ENCODE peak calls at places on chromosome 13, in five cellular contexts. N, Z, A, C and X are unnamed samples.
A peak's percentile ranks its signal among the peaks of the same experiment; 100 is the strongest.

GRCh38 chr13:99205621-99206220 is 5.1 kb downstream of the UBAC2 start:
- DNase-seq in Z (no peak), A (no peak), N (no peak), C (no peak), X (no peak)

GRCh38 chr13:24306632-24307031 is 2.7 kb upstream of the C1QTNF9 start:
- DNase-seq in N (no peak), A (no peak), Z (no peak), C (no peak), X (no peak)

GRCh38 chr13:51914137-51914493 is 52.3 kb downstream of the CCDC70 start:
- DNase-seq in C (no peak), Z (no peak), N (no peak), A (no peak), X (no peak)

GRCh38 chr13:65064967-65065366 is 2165.2 kb downstream of the PCDH9 start:
- DNase-seq in Z (no peak), C (no peak), A (no peak), N (no peak), X (no peak)

GRCh38 chr13:39123578-39123977 is 85.3 kb downstream of the NHLRC3 start:
- DNase-seq in Z (no peak), C (no peak), A (no peak), N (no peak), X (no peak)

GRCh38 chr13:102038787-102039186 is 363.1 kb downstream of the FGF14 start:
- DNase-seq in Z (no peak), C (no peak), A (no peak), N (no peak), X (no peak)

GRCh38 chr13:41682766-41683165 is 225.4 kb downstream of the RGCC start:
- DNase-seq in Z (no peak), N (no peak), A (no peak), C (no peak), X (no peak)

GRCh38 chr13:52808842-52809219 is 39.6 kb downstream of the PCDH8 start:
- DNase-seq in Z (no peak), C (no peak), N (no peak), A (no peak), X (no peak)

GRCh38 chr13:43348397-43348796 is 325.0 kb downstream of the DNAJC15 start:
- DNase-seq in N (no peak), Z (no peak), C (no peak), A (no peak), X (no peak)

GRCh38 chr13:41680900-41681299 is 223.6 kb downstream of the RGCC start:
- DNase-seq in Z (no peak), C (no peak), A (no peak), N (no peak), X (no peak)

GRCh38 chr13:73898276-73898675 is 235.9 kb downstream of the KLF12 start:
- DNase-seq in A (no peak), N (no peak), C (no peak), Z (no peak), X (no peak)

GRCh38 chr13:77810430-77810829 is 108.2 kb downstream of the EDNRB start:
- DNase-seq in C (no peak), N (no peak), A (no peak), Z (no peak), X (peak; percentile 6)

GRCh38 chr13:73767191-73767741 is 366.9 kb downstream of the KLF12 start:
- DNase-seq in N (no peak), C (no peak), Z (no peak), A (no peak), X (no peak)

GRCh38 chr13:45928843-45929242 is 77.3 kb upstream of the SIAH3 start:
- DNase-seq in Z (no peak), A (no peak), C (no peak), N (no peak), X (no peak)

GRCh38 chr13:46086985-46087384 is 17.8 kb downstream of the CPB2 start:
- DNase-seq in C (no peak), N (no peak), A (no peak), Z (no peak), X (no peak)

GRCh38 chr13:96338030-96338429 is 248.1 kb downstream of the HS6ST3 start:
- DNase-seq in C (no peak), Z (no peak), A (no peak), N (no peak), X (no peak)

GRCh38 chr13:98222081-98222554 is 45.0 kb upstream of the RNF113B start:
- DNase-seq in Z (no peak), C (no peak), A (no peak), N (peak; percentile 37), X (peak; percentile 34)

GRCh38 chr13:97319088-97319487 is 97.0 kb downstream of the MBNL2 start:
- DNase-seq in Z (no peak), A (no peak), N (no peak), C (no peak), X (peak; percentile 60)

GRCh38 chr13:75356426-75356825 is 125.5 kb downstream of the TBC1D4 start:
- DNase-seq in A (no peak), Z (no peak), C (no peak), N (no peak), X (no peak)

GRCh38 chr13:103663996-103664395 is 597.8 kb upstream of the SLC10A2 start:
- DNase-seq in Z (peak; percentile 50), C (no peak), N (no peak), A (no peak), X (no peak)

GRCh38 chr13:36357692-36358091 is 11.5 kb upstream of the SPART start:
- DNase-seq in C (no peak), Z (no peak), A (no peak), N (no peak), X (no peak)

GRCh38 chr13:51435002-51435578 is 17.7 kb downstream of the INTS6 start:
- DNase-seq in Z (no peak), A (no peak), C (no peak), N (no peak), X (peak; percentile 23)

GRCh38 chr13:113979791-113980471 is 6.1 kb upstream of the C13orf46 start:
- DNase-seq in C (peak; percentile 17), A (no peak), Z (no peak), N (no peak), X (no peak)
- TF ChIP-seq POLR2A in C (no peak), A (no peak), Z (no peak), N (no peak), X (no peak)

DNA sequence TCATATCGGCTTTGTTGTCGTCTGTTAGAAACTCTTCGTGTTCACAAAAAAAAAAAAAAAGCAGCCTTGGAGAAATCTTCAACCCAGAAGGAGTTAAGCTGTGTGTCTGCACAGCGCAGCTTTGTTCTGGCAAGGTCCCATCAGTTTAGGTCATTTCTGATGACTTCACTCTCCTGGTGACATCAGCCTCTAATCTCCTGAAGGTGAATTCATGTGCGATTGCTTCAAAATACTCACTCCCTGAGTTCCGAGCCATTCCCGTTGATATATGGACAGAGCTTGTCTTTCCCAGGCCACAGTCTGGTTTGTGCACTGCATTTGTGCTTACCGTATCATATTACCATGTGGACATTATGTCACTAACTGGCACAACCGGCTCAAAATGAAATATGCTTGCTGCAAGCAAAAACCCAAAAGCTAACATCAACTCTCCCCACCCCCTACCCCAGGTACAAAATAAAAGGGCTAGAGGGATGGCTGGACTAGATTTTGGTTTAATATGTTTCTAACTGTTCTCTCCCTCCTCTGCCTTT is 342.4 kb downstream of the KCNRG start:
- DNase-seq in C (no peak), N (no peak), A (no peak), Z (no peak), X (peak; percentile 38)
- TF ChIP-seq POLR2A in C (no peak), N (no peak), A (no peak), Z (no peak), X (no peak)

GRCh38 chr13:104805346-104805745 is 1730.1 kb downstream of the EFNB2 start:
- DNase-seq in Z (no peak), N (no peak), C (no peak), A (no peak), X (no peak)

GRCh38 chr13:104809483-104809882 is 1726.0 kb downstream of the EFNB2 start:
- DNase-seq in N (no peak), A (no peak), Z (no peak), C (no peak), X (no peak)

DNA sequence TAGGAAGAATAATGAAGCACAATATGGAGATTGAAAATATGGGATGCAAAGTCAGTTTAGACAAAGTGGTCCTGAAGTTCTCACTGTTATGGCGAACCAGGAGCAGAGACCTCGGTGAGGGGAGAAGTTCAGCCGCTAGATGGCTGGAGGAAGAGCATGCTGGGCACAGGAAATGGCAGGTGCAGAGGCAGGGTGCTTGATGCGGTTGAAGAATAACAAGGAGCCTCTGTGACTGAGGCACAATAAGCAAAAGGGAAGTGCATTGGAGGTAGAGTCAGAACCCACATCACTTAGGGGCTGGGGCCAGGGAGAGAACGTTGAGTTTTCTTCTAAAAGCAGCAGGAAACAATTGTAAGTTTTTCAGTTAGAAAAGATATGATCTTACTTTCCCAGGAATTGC is 1725.2 kb downstream of the EFNB2 start:
- DNase-seq in A (no peak), Z (no peak), C (no peak), N (no peak), X (no peak)
- TF ChIP-seq POLR2A in A (no peak), Z (no peak), C (no peak), N (no peak), X (no peak)

GRCh38 chr13:100584901-100585300 is 3.7 kb downstream of the GGACT start:
- DNase-seq in A (no peak), C (no peak), N (no peak), Z (no peak), X (no peak)

GRCh38 chr13:100594255-100594654 is 5.7 kb upstream of the GGACT start:
- DNase-seq in N (no peak), Z (no peak), A (no peak), C (no peak), X (no peak)

GRCh38 chr13:100589178-100589725 is 663 bp upstream of the GGACT start:
- DNase-seq in N (no peak), C (no peak), Z (no peak), A (no peak), X (no peak)

GRCh38 chr13:100588350-100589177 is at the start of gene GGACT:
- DNase-seq in Z (peak; percentile 79), A (peak; percentile 43), N (peak; percentile 84), C (peak; percentile 90), X (peak; percentile 83)
- TF ChIP-seq POLR2A in Z (peak; percentile 58), A (no peak), N (no peak), C (no peak), X (peak; percentile 51)

GRCh38 chr13:31943591-31943990 is 88.0 kb upstream of the FRY start:
- DNase-seq in A (no peak), C (no peak), N (no peak), Z (no peak), X (no peak)

GRCh38 chr13:31946091-31946770 is 85.3 kb upstream of the FRY start:
- DNase-seq in Z (no peak), C (no peak), A (no peak), N (no peak), X (no peak)

GRCh38 chr13:31944262-31945160 is 87.1 kb upstream of the FRY start:
- DNase-seq in N (no peak), C (no peak), A (no peak), Z (no peak), X (no peak)

GRCh38 chr13:31947105-31947504 is 84.5 kb upstream of the FRY start:
- DNase-seq in C (no peak), A (no peak), N (no peak), Z (no peak), X (no peak)

GRCh38 chr13:31945202-31945978 is 86.2 kb upstream of the FRY start:
- DNase-seq in Z (peak; percentile 78), N (peak; percentile 27), A (no peak), C (peak; percentile 81), X (no peak)
- TF ChIP-seq POLR2A in Z (peak; percentile 77), N (no peak), A (no peak), C (peak; percentile 39), X (no peak)

GRCh38 chr13:44435142-44435982 is 61.7 kb downstream of the SERP2 start:
- DNase-seq in Z (peak; percentile 93), C (peak; percentile 94), A (peak; percentile 98), N (peak; percentile 98), X (peak; percentile 99)
- TF ChIP-seq POLR2A in Z (peak; percentile 88), C (peak; percentile 92), A (peak; percentile 78), N (peak; percentile 84), X (peak; percentile 86)